ENCODE peak calls at places on chromosomes 12 and 14, in ten cellular contexts. P, I, F, G, S, K, D, L, Y and T are unnamed samples.

GRCh38 chr14:68659021-68659931 is 133.6 kb downstream of the ZFP36L1 start:
- DNase-seq in G (no peak), L (no peak), I (no peak), F (no peak), Y (no peak), P (no peak), D (peak; percentile 27), S (no peak), K (no peak), T (no peak)

GRCh38 chr12:89476889-89477288 is 47.7 kb downstream of the GALNT4 start:
- DNase-seq in P (no peak), G (no peak), D (no peak), S (no peak), F (no peak), I (no peak), L (no peak), K (no peak), Y (no peak), T (no peak)

GRCh38 chr14:71534506-71534905 is 397.7 kb upstream of the RGS6 start:
- DNase-seq in F (no peak), L (no peak), K (no peak), D (no peak), P (no peak), I (no peak), G (no peak), S (no peak), Y (no peak), T (no peak)

GRCh38 chr12:45183263-45183662 is 32.6 kb upstream of the ANO6 start:
- DNase-seq in I (no peak), G (peak; percentile 3), S (no peak), K (no peak), D (no peak), F (no peak), P (no peak), L (no peak), Y (peak; percentile 34), T (no peak)

GRCh38 chr12:82725741-82726140 is 39.0 kb downstream of the TMTC2 start:
- DNase-seq in P (no peak), D (no peak), I (no peak), F (no peak), S (no peak), Y (no peak), K (no peak), L (no peak), G (no peak), T (no peak)

GRCh38 chr12:20549115-20549719 is 145.9 kb upstream of the SLCO1C1 start:
- DNase-seq in P (no peak), S (peak; percentile 26), I (no peak), F (no peak), K (no peak), D (no peak), L (no peak), G (no peak), Y (peak; percentile 36), T (no peak)

GRCh38 chr14:64195194-64195593 is 99.0 kb downstream of the ESR2 start:
- DNase-seq in P (no peak), G (no peak), Y (no peak), K (no peak), S (no peak), I (no peak), F (no peak), L (no peak), D (no peak), T (no peak)

GRCh38 chr14:77407158-77407557 is 16.2 kb downstream of the NOXRED1 start:
- DNase-seq in G (no peak), D (no peak), L (no peak), S (no peak), K (peak; percentile 4), P (no peak), F (no peak), Y (no peak), I (no peak), T (no peak)

GRCh38 chr12:100827901-100828520 is 33.4 kb downstream of the ANO4 start:
- DNase-seq in F (no peak), P (no peak), L (no peak), I (no peak), G (peak; percentile 31), K (peak; percentile 14), S (no peak), D (no peak), Y (peak; percentile 32), T (peak; percentile 43)

GRCh38 chr12:100145643-100146042 is 3.0 kb upstream of the BLTP3B start:
- DNase-seq in L (no peak), G (no peak), I (no peak), F (no peak), K (no peak), D (no peak), Y (no peak), S (no peak), P (no peak), T (no peak)

GRCh38 chr14:93013368-93013719 is 90.4 kb downstream of the CHGA start:
- DNase-seq in I (no peak), P (no peak), S (no peak), G (peak; percentile 53), L (no peak), Y (no peak), F (no peak), K (peak; percentile 28), D (no peak), T (peak; percentile 34)

GRCh38 chr14:69010632-69011031 is 31.5 kb upstream of the ACTN1 start:
- DNase-seq in G (no peak), L (no peak), K (no peak), P (no peak), F (no peak), D (no peak), S (no peak), Y (no peak), I (no peak), T (peak; percentile 31)

GRCh38 chr14:86153480-86153879 is 623.5 kb downstream of the FLRT2 start:
- DNase-seq in G (no peak), L (no peak), S (no peak), I (no peak), Y (no peak), K (no peak), F (no peak), D (no peak), P (no peak), T (no peak)

GRCh38 chr14:105204206-105204930 is 23.3 kb upstream of the NUDT14 start:
- DNase-seq in P (no peak), D (no peak), F (peak; percentile 53), L (peak; percentile 28), G (no peak), S (peak; percentile 86), I (no peak), K (no peak), Y (no peak), T (peak; percentile 46)

GRCh38 chr12:122979001-122979907 is 1.2 kb upstream of the ARL6IP4 start:
- DNase-seq in I (no peak), Y (no peak), D (no peak), G (no peak), S (no peak), K (no peak), L (no peak), F (no peak), P (no peak), T (no peak)

GRCh38 chr12:131500564-131500963 is 210.3 kb upstream of the SFSWAP start:
- DNase-seq in D (no peak), G (no peak), K (no peak), Y (no peak), I (no peak), L (no peak), F (no peak), P (no peak), S (no peak), T (no peak)

GRCh38 chr14:36973806-36974442 is 198.5 kb downstream of the SLC25A21 start:
- DNase-seq in I (no peak), P (no peak), K (peak; percentile 38), L (no peak), Y (no peak), D (no peak), G (peak; percentile 74), F (no peak), S (no peak), T (peak; percentile 82)

GRCh38 chr12:56084958-56085543 is 5.1 kb downstream of the ERBB3 start:
- DNase-seq in G (no peak), S (no peak), D (no peak), K (no peak), I (no peak), Y (no peak), F (peak; percentile 5), L (no peak), P (no peak), T (no peak)

GRCh38 chr14:67819563-67820411 is at the start of gene RAD51B:
- DNase-seq in K (no peak), D (peak; percentile 84), L (peak; percentile 35), Y (peak; percentile 90), G (peak; percentile 61), F (peak; percentile 74), S (peak; percentile 93), I (peak; percentile 72), P (peak; percentile 64), T (peak; percentile 74)

GRCh38 chr12:59742831-59743230 is 147.0 kb downstream of the SLC16A7 start:
- DNase-seq in S (no peak), D (no peak), F (no peak), L (no peak), P (no peak), I (no peak), K (peak; percentile 25), Y (no peak), G (peak; percentile 66), T (peak; percentile 8)

GRCh38 chr12:75704208-75704607 is 192.8 kb upstream of the KRR1 start:
- DNase-seq in K (no peak), G (no peak), Y (no peak), F (no peak), S (no peak), D (no peak), P (no peak), L (no peak), I (no peak), T (no peak)

GRCh38 chr12:28517101-28517500 is 326.8 kb downstream of the CCDC91 start:
- DNase-seq in G (no peak), S (no peak), P (no peak), K (no peak), L (no peak), F (no peak), D (no peak), Y (no peak), I (no peak), T (no peak)

GRCh38 chr12:121513464-121514183 is 67.2 kb downstream of the KDM2B start:
- DNase-seq in K (no peak), G (no peak), S (no peak), L (no peak), P (no peak), Y (no peak), D (no peak), I (no peak), F (no peak), T (no peak)

GRCh38 chr14:60303745-60304144 is 54.7 kb downstream of the PPM1A start:
- DNase-seq in S (peak; percentile 72), L (no peak), K (no peak), G (no peak), P (no peak), I (no peak), D (no peak), Y (no peak), F (no peak), T (no peak)

GRCh38 chr12:52079576-52080402 is at the start of gene SMIM41:
- DNase-seq in Y (no peak), D (no peak), L (no peak), K (no peak), G (no peak), S (no peak), I (no peak), P (no peak), F (no peak), T (no peak)

GRCh38 chr12:13173537-13173936 is 23.0 kb upstream of the EMP1 start:
- DNase-seq in G (peak; percentile 95), K (peak; percentile 83), P (no peak), D (peak; percentile 70), L (peak; percentile 79), Y (no peak), S (peak; percentile 69), F (peak; percentile 30), I (no peak), T (peak; percentile 91)

GRCh38 chr12:52036587-52037171 is 14.6 kb upstream of the NR4A1 start:
- DNase-seq in I (peak; percentile 86), D (peak; percentile 82), P (peak; percentile 64), L (no peak), K (no peak), S (peak; percentile 93), F (peak; percentile 64), Y (peak; percentile 77), G (peak; percentile 60), T (peak; percentile 83)